ENCODE peak calls at places on chromosomes 13 and 19, in nine cellular contexts. Y is kidney epithelial cell, H is lower lobe of right lung, N is psoas muscle, O is Peyer's patch, Q is fibroblast of the aortic adventitia, L is WERI-Rb-1, V is astrocyte of the spinal cord, P is hepatocyte. U is an unnamed sample.

GRCh38 chr19:43731854-43732253 is 16.0 kb downstream of the IRGC start:
- DNase-seq in Y (no peak), H (no peak), N (no peak), O (no peak), Q (no peak), L (no peak), V (peak; percentile 78), P (no peak), U (no peak)

GRCh38 chr13:109787135-109787954 is 962 bp upstream of the IRS2 start:
- DNase-seq in Y (no peak), H (peak; percentile 66), N (peak; percentile 63), O (peak; percentile 62), Q (no peak), L (peak; percentile 69), V (peak; percentile 42), P (peak; percentile 67), U (no peak)

GRCh38 chr13:33348366-33348765 is 62.8 kb upstream of the STARD13 start:
- DNase-seq in Y (no peak), H (no peak), N (no peak), O (no peak), Q (peak; percentile 33), L (no peak), V (peak; percentile 33), P (no peak), U (no peak)

GRCh38 chr13:97878421-97879375 is 74.8 kb upstream of the IPO5 start:
- DNase-seq in Y (peak; percentile 12), H (no peak), N (no peak), O (no peak), Q (no peak), L (no peak), V (peak; percentile 33), P (no peak), U (no peak)

GRCh38 chr13:22278336-22278929 is 607.6 kb downstream of the FGF9 start:
- DNase-seq in Y (no peak), H (no peak), N (no peak), O (no peak), Q (peak; percentile 25), L (no peak), V (no peak), P (peak; percentile 42), U (peak; percentile 32)

GRCh38 chr19:43527860-43528622 is 1.0 kb upstream of the ETHE1 start:
- DNase-seq in Y (no peak), H (no peak), N (peak; percentile 71), O (no peak), Q (peak; percentile 42), L (no peak), V (no peak), P (no peak), U (no peak)

GRCh38 chr13:113552786-113553540 is 31.6 kb upstream of the TFDP1 start:
- DNase-seq in Y (no peak), H (peak; percentile 22), N (no peak), O (peak; percentile 45), Q (no peak), L (peak; percentile 6), V (no peak), P (no peak), U (no peak)

GRCh38 chr13:111919826-111920225 is 147.1 kb upstream of the SOX1 start:
- DNase-seq in Y (no peak), H (no peak), N (no peak), O (peak; percentile 28), Q (no peak), L (no peak), V (no peak), P (no peak), U (no peak)

GRCh38 chr13:40189426-40189825 is 477.0 kb downstream of the FOXO1 start:
- DNase-seq in Y (no peak), H (no peak), N (no peak), O (no peak), Q (no peak), L (no peak), V (no peak), P (no peak), U (no peak)

GRCh38 chr19:7618771-7619510 is 10.4 kb downstream of the XAB2 start:
- DNase-seq in Y (no peak), H (peak; percentile 93), N (no peak), O (peak; percentile 86), Q (peak; percentile 5), L (peak; percentile 95), V (no peak), P (no peak), U (no peak)

GRCh38 chr19:35281303-35281702 is 1.0 kb upstream of the HAMP start:
- DNase-seq in Y (no peak), H (no peak), N (no peak), O (no peak), Q (no peak), L (no peak), V (no peak), P (no peak), U (no peak)

DNA sequence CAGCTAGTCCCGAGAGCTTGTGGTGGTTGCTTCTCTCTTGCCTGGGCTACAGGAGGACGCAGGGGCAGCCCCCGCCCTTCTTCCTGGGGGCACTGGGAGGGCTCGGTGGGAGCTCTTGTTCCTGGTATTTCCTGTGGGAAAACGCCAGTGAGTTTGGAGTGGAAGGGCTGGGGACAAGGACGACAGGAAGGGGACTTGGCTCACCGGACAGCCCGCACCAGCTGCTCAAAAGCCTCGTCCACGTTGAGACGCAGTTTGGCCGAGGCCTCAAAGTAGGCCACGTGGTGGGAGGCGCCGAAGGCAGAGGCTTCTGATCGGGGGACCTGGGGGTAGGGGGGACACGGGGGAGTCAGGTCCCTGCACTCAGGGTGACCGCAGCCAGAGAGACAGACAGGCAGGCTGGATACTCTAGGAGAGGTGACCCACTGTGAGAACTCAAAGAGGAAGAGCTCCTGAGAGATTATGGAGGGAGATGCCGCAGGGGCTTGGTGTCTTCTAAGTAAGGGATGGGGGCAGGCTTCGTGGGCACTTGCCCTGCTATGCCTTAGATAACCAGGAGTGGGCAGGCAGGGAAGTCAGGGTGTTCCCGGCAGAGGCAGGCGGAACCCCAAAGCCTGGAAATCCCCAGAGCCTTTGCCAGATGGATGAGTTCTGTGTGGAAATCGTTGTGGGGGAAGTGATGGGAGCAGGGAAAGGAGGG is 4.3 kb downstream of the RRAS start:
- DNase-seq in Y (no peak), H (no peak), N (no peak), O (no peak), Q (no peak), L (peak; percentile 42), V (no peak), P (no peak), U (no peak)
- TF ChIP-seq CTCF in Y (peak; percentile 3), H (peak; percentile 13), N (no peak), O (no peak), Q (peak; percentile 13), L (peak; percentile 3), V (peak; percentile 8), P (peak; percentile 4), U (no peak)

GRCh38 chr19:21460686-21461085 is 44.7 kb upstream of the ZNF429 start:
- DNase-seq in Y (no peak), H (no peak), N (no peak), O (no peak), Q (no peak), L (no peak), V (no peak), P (no peak), U (no peak)

GRCh38 chr19:21466627-21467026 is 38.8 kb upstream of the ZNF429 start:
- DNase-seq in Y (no peak), H (no peak), N (no peak), O (no peak), Q (no peak), L (no peak), V (no peak), P (no peak), U (no peak)

GRCh38 chr19:21463449-21464105 is 41.8 kb upstream of the ZNF429 start:
- DNase-seq in Y (peak; percentile 38), H (peak; percentile 63), N (peak; percentile 58), O (no peak), Q (no peak), L (peak; percentile 95), V (peak; percentile 3), P (peak; percentile 89), U (peak; percentile 12)

GRCh38 chr19:21462540-21462939 is 42.9 kb upstream of the ZNF429 start:
- DNase-seq in Y (no peak), H (no peak), N (no peak), O (no peak), Q (no peak), L (no peak), V (no peak), P (no peak), U (no peak)
- H3K4me3 ChIP-seq in Y (no peak overlapping the region), H (no peak overlapping the region), N (no peak overlapping the region), O (no peak overlapping the region), Q (no peak overlapping the region), L (no peak overlapping the region), V (no peak overlapping the region), P (no peak overlapping the region), U (no peak overlapping the region)

DNA sequence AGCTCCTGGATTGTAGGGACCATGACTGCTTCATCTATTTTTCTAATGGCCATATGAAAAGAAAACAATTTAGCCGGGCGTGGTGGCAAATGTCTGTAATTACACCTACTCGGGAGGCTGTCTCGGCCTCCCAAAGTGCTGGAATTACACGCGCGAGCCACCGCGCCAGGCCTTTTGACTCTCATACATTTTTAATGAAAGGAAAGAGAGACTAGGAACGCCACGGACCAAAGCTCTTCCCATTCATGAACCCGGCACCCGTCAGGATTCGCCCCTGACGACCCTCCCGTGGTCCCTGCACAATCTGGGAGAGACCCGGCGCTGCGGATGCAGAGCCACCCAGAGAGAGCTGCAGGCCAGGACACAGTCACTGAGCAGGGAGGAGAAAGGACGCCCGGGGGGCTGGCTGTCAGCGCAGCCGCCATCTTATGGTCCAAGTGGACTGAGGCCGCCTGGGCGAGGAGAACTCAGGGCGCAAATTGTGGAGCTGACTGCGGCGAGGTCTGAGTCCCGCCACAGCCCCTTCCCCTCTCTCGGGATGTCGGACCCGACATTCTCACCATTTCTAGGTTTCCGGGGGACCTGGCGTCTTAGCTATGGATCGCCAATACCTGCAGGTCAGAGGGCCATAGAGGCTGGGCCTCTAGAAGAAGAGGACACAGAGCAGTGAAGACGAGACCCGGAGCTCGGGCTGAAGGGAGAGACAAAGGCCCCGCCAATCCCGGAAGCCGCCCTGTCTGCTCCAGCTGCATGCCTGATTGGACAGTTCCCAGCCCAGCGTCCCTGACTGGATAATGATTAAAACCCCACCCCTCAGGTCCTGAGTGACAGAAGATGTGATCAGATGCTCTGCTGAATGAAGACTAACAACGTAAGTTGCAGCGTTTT is at the start of gene ZNF681:
- DNase-seq in Y (peak; percentile 59), H (peak; percentile 90), N (peak; percentile 90), O (peak; percentile 78), Q (peak; percentile 62), L (peak; percentile 95), V (peak; percentile 91), P (peak; percentile 94), U (peak; percentile 80)
- TF ChIP-seq CTCF in Y (peak; percentile 4), H (no peak), N (no peak), O (no peak), Q (peak; percentile 5), L (no peak), V (no peak), P (peak; percentile 6), U (peak; percentile 13)

DNA sequence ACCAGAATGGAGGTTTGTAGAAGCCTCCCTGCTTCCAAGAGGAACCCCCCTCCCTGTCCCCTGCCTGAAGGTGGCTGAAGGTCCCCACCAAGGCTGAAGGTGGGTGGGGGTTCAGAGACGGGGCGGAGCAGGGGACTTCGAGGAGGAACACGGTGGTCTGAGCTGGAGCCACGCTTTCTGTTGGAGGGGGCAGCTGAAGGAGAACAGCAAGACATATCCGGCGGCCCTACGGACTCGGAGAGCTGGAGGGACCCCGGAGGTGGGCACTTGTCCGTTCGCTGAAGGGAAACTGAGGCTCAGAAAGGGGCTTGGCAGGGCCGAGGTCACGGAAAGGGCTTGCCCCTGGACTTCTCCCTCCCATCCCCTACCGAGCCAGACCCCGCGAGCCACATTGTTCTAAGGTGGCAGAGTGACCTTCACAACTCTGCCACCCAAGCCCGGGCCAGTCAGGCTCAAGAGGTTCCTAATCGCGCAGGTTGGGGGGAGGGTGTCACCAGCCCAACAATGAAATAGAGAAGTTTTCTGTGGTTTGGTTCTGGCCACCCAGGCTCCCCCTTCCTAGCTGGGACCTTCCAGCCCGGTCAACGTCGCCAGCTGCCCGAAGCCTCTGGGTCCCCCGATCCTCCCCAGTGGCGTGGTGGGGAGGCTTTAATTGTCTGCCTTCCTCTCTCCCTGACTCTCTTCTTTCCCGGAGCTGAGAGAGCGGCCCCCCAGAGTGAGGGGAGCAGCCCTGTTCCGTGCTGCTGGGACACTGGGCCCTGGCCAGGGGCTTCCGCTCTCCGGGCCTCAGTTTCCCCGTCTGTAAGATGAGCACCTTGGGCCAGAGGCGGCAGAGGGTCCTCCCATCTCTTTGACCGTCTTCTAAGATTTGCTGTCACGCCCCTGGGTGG is 15.5 kb upstream of the KCNN1 start:
- DNase-seq in Y (no peak), H (no peak), N (no peak), O (no peak), Q (no peak), L (peak; percentile 38), V (no peak), P (no peak), U (no peak)
- H3K4me3 ChIP-seq in Y (no peak overlapping the region), H (no peak overlapping the region), N (no peak overlapping the region), O (no peak overlapping the region), Q (no peak overlapping the region), L (peak overlapping the region; percentile 88), V (no peak overlapping the region), P (peak overlapping the region; percentile 23), U (peak overlapping the region; percentile 32)

U was measured in GM06990.